ENCODE peak calls at places on chromosome 18, in ten cellular contexts. L is A549, V is IMR-90, M is breast epithelium, Q is right lobe of liver, Z is sigmoid colon, U is prostate gland, D is ovary, O is tibial nerve, E is adrenal gland. F is an unnamed sample.

GRCh38 chr18:68763082-68763481 is 34.8 kb upstream of the CCDC102B start:
- DNase-seq in L (no peak), V (peak; percentile 41), M (no peak), Q (no peak), Z (no peak), U (no peak), D (no peak), O (no peak), E (no peak), F (no peak)

GRCh38 chr18:28065031-28065792 is 111.7 kb downstream of the CDH2 start:
- DNase-seq in L (peak; percentile 16), V (peak; percentile 94), M (no peak), Q (no peak), Z (no peak), U (no peak), D (no peak), O (no peak), E (peak; percentile 26), F (no peak)

GRCh38 chr18:8609711-8610441 is 639 bp downstream of the RAB12 start:
- DNase-seq in L (no peak), V (no peak), M (no peak), Q (peak; percentile 31), Z (peak; percentile 71), U (no peak), D (peak; percentile 48), O (no peak), E (peak; percentile 23), F (peak; percentile 90)

GRCh38 chr18:25189391-25190185 is 162.4 kb downstream of the ZNF521 start:
- DNase-seq in L (no peak), V (no peak), M (no peak), Q (no peak), Z (no peak), U (no peak), D (no peak), O (no peak), E (no peak), F (no peak)

GRCh38 chr18:57275111-57275510 is 77.2 kb upstream of the ST8SIA3 start:
- DNase-seq in L (no peak), V (no peak), M (no peak), Q (no peak), Z (no peak), U (no peak), D (no peak), O (no peak), E (no peak), F (no peak)

GRCh38 chr18:44474067-44474411 is 206.6 kb upstream of the SETBP1 start:
- DNase-seq in L (no peak), V (no peak), M (no peak), Q (no peak), Z (no peak), U (no peak), D (no peak), O (no peak), E (no peak), F (no peak)

GRCh38 chr18:9017170-9017899 is 85.2 kb upstream of the NDUFV2 start:
- DNase-seq in L (peak; percentile 63), V (peak; percentile 94), M (peak; percentile 47), Q (peak; percentile 45), Z (peak; percentile 90), U (peak; percentile 11), D (peak; percentile 69), O (peak; percentile 24), E (peak; percentile 83), F (peak; percentile 77)

GRCh38 chr18:36700955-36701354 is 127.8 kb downstream of the TPGS2 start:
- DNase-seq in L (no peak), V (no peak), M (no peak), Q (no peak), Z (no peak), U (no peak), D (no peak), O (no peak), E (no peak), F (no peak)

GRCh38 chr18:68574311-68574710 is 140.6 kb downstream of the TMX3 start:
- DNase-seq in L (no peak), V (no peak), M (no peak), Q (no peak), Z (no peak), U (no peak), D (no peak), O (no peak), E (no peak), F (no peak)

DNA sequence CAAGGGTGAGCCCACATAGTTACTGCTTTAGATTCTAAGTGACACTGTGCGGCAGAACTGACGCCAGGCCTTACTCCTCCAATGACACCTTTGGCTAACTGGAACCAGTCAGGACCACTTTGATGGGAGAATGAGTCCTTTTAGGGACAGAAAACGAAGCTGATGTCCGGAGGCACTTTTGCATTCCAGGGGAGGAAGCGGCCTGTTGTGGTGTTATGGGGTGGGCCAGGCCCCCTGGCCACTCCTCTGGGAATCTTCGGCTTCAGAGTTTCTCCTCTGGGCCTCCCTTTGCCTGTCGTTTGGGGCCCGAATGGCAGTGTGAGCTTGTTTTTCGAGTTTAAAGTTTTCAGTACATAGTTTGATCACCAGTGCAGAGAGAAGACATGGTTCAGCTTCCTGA is 65.9 kb downstream of the MBP start:
- DNase-seq in L (no peak), V (no peak), M (no peak), Q (no peak), Z (no peak), U (no peak), D (no peak), O (no peak), E (no peak), F (peak; percentile 69)
- H3K4me1 ChIP-seq in L (peaks cover 78% of the 10 kb centered on the region), V (peaks cover 48% of the 10 kb centered on the region), M (peaks cover 4% of the 10 kb centered on the region), Q (peaks cover 4% of the 10 kb centered on the region), Z (peaks cover 37% of the 10 kb centered on the region), U (no peaks in the 10 kb centered on the region), D (peaks cover 14% of the 10 kb centered on the region), O (no peaks in the 10 kb centered on the region), E (peaks cover 37% of the 10 kb centered on the region), F (peaks cover 99% of the 10 kb centered on the region)

DNA sequence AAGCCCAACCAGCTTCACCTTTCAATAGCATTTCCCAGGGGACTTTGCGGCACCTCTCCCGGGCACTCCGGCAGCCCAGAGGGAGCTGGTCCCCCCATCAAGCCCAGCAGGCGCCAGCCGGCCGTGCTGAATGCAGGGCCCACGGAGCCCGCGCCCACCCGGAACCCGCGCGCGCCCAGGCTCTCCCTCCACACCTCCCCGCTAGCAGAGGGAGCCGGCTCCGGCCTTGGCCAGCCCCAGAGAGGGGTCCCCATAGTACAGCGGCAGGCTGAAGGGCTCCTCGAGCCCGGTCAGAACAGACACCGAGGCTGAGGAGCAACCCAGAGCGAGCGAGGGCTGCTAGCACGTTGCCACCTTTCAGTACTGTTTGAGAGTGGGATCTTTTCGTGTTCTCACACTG is 300.8 kb downstream of the DSEL start:
- DNase-seq in L (no peak), V (no peak), M (no peak), Q (no peak), Z (no peak), U (no peak), D (no peak), O (no peak), E (no peak), F (peak; percentile 73)
- H3K4me3 ChIP-seq in L (no peak overlapping the region), V (no peak overlapping the region), M (no peak overlapping the region), Q (no peak overlapping the region), Z (no peak overlapping the region), U (no peak overlapping the region), D (no peak overlapping the region), O (no peak overlapping the region), E (no peak overlapping the region), F (no peak overlapping the region)

GRCh38 chr18:12598181-12598921 is 59.6 kb downstream of the SPIRE1 start:
- DNase-seq in L (no peak), V (peak; percentile 57), M (no peak), Q (no peak), Z (no peak), U (no peak), D (no peak), O (no peak), E (no peak), F (no peak)
- TF ChIP-seq POLR2A in L (no peak), V (no peak), M (no peak), Q (no peak), Z (no peak), U (no peak), D (no peak), O (no peak), E (no peak), F (no peak)

DNA sequence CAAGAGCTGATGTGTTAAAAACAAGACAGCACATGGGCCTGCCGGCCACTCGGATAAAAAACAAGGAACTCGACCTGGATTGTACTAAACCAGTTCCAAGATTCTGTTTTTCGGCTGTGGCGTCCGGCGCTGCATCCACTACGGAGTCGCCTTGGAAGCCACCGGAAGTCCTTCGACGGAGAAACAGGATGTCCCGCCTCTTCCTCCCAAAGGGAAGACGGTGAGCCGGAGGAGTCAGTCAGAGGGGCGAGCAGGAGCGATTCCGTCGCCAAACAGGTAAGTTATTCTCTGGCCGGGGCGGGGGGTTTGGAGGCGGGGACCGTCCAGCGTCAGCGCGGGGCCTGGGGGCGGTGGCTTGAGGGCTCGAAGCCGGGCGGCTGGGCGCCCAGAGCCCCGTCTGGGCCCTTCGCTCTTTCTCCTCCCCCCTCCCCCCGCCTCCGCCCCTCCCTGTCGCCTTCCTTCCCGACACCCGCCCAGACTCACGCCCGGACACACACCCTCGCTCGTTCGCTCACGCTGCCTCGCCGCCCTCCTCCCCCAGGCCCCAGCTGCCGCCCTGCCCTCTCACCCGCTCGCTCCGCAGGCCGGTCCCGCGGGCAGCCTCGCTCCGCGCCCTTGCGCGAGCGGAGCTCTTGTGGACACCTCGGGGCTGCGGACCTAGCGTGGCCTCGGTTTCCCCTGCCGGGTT is at the start of gene ZNF407:
- DNase-seq in L (peak; percentile 57), V (peak; percentile 91), M (peak; percentile 84), Q (peak; percentile 89), Z (peak; percentile 93), U (peak; percentile 83), D (peak; percentile 86), O (peak; percentile 92), E (peak; percentile 90), F (peak; percentile 96)
- H3K4me1 ChIP-seq in L (peaks cover 5% of the 10 kb centered on the region), V (peaks cover 7% of the 10 kb centered on the region), M (peaks cover 5% of the 10 kb centered on the region), Q (peaks cover 13% of the 10 kb centered on the region), Z (peaks cover 41% of the 10 kb centered on the region), U (no peaks in the 10 kb centered on the region), D (peaks cover 6% of the 10 kb centered on the region), O (peaks cover 5% of the 10 kb centered on the region), E (peaks cover 30% of the 10 kb centered on the region), F (peaks cover 51% of the 10 kb centered on the region)

GRCh38 chr18:629303-630150 is 27.9 kb upstream of the TYMS start:
- DNase-seq in L (peak; percentile 6), V (no peak), M (no peak), Q (no peak), Z (no peak), U (no peak), D (no peak), O (no peak), E (no peak), F (no peak)
- H3K4me3 ChIP-seq in L (no peak overlapping the region), V (no peak overlapping the region), M (no peak overlapping the region), Q (no peak overlapping the region), Z (no peak overlapping the region), U (no peak overlapping the region), D (no peak overlapping the region), O (no peak overlapping the region), E (no peak overlapping the region), F (no peak overlapping the region)

GRCh38 chr18:6947328-6948030 is 170.1 kb downstream of the LAMA1 start:
- DNase-seq in L (no peak), V (no peak), M (no peak), Q (no peak), Z (no peak), U (no peak), D (no peak), O (no peak), E (no peak), F (no peak)
- TF ChIP-seq POLR2A in L (no peak), V (no peak), M (no peak), Q (no peak), Z (no peak), U (no peak), D (no peak), O (no peak), E (no peak), F (no peak)

GRCh38 chr18:48939368-48940097 is 11.2 kb downstream of the SMAD7 start:
- DNase-seq in L (no peak), V (no peak), M (no peak), Q (no peak), Z (no peak), U (no peak), D (peak; percentile 59), O (peak; percentile 52), E (peak; percentile 59), F (peak; percentile 84)
- H3K4me1 ChIP-seq in L (peaks cover 96% of the 10 kb centered on the region), V (peaks cover 62% of the 10 kb centered on the region), M (peaks cover 9% of the 10 kb centered on the region), Q (peaks cover 79% of the 10 kb centered on the region), Z (peaks cover 93% of the 10 kb centered on the region), U (peaks cover 42% of the 10 kb centered on the region), D (peaks cover 39% of the 10 kb centered on the region), O (peaks cover 4% of the 10 kb centered on the region), E (peaks cover 90% of the 10 kb centered on the region), F (peaks cover 100% of the 10 kb centered on the region)

F was measured in spleen.